ENCODE peak calls at places on chromosomes 6 and 20, in nine cellular contexts. P, B, U, A, I, O, F, L and Y are unnamed samples.

GRCh38 chr20:9021699-9022098 is 47.2 kb upstream of the PLCB4 start:
- DNase-seq in P (peak; percentile 45), B (no peak), U (no peak), A (no peak), I (peak; percentile 75), O (no peak), F (peak; percentile 28), L (no peak), Y (peak; percentile 17)

GRCh38 chr6:165837948-165838745 is 175.1 kb upstream of the PDE10A start:
- DNase-seq in P (no peak), B (no peak), U (no peak), A (no peak), I (no peak), O (no peak), F (no peak), L (no peak), Y (no peak)

GRCh38 chr6:144615870-144616269 is 330.7 kb downstream of the UTRN start:
- DNase-seq in P (no peak), B (no peak), U (no peak), A (no peak), I (no peak), O (no peak), F (no peak), L (no peak), Y (no peak)

GRCh38 chr6:56246941-56247653 is at the start of gene COL21A1:
- DNase-seq in P (peak; percentile 5), B (peak; percentile 57), U (peak; percentile 16), A (peak; percentile 41), I (no peak), O (no peak), F (no peak), L (no peak), Y (no peak)

GRCh38 chr6:134537146-134537555 is 219.2 kb upstream of the SGK1 start:
- DNase-seq in P (peak; percentile 75), B (no peak), U (peak; percentile 95), A (peak; percentile 96), I (no peak), O (no peak), F (peak; percentile 89), L (peak; percentile 65), Y (no peak)

GRCh38 chr6:11225990-11226389 is 6.5 kb downstream of the NEDD9 start:
- DNase-seq in P (no peak), B (no peak), U (no peak), A (no peak), I (no peak), O (no peak), F (no peak), L (no peak), Y (no peak)

GRCh38 chr20:62834967-62835730 is 18.3 kb downstream of the COL9A3 start:
- DNase-seq in P (no peak), B (no peak), U (no peak), A (no peak), I (no peak), O (no peak), F (no peak), L (no peak), Y (no peak)

GRCh38 chr6:34953084-34954025 is 64.3 kb downstream of the ANKS1A start:
- DNase-seq in P (no peak), B (no peak), U (peak; percentile 64), A (peak; percentile 75), I (no peak), O (no peak), F (peak; percentile 39), L (peak; percentile 5), Y (no peak)

GRCh38 chr20:63074631-63075030 is 67.9 kb upstream of the BHLHE23 start:
- DNase-seq in P (no peak), B (no peak), U (no peak), A (no peak), I (no peak), O (no peak), F (no peak), L (no peak), Y (no peak)

GRCh38 chr6:127792616-127793015 is 108.2 kb downstream of the THEMIS start:
- DNase-seq in P (no peak), B (no peak), U (no peak), A (no peak), I (no peak), O (no peak), F (no peak), L (no peak), Y (no peak)

GRCh38 chr20:50252715-50253500 is 62.3 kb downstream of the CEBPB start:
- DNase-seq in P (no peak), B (no peak), U (no peak), A (no peak), I (no peak), O (no peak), F (no peak), L (no peak), Y (no peak)

GRCh38 chr20:30500829-30501440 is 756.5 kb upstream of the DEFB115 start:
- DNase-seq in P (no peak), B (no peak), U (no peak), A (no peak), I (no peak), O (no peak), F (no peak), L (no peak), Y (no peak)

GRCh38 chr6:156686429-156686939 is 90.7 kb upstream of the ARID1B start:
- DNase-seq in P (peak; percentile 70), B (no peak), U (peak; percentile 79), A (peak; percentile 53), I (peak; percentile 43), O (no peak), F (peak; percentile 83), L (peak; percentile 71), Y (peak; percentile 79)

GRCh38 chr6:98039443-98039842 is 756.4 kb upstream of the MMS22L start:
- DNase-seq in P (no peak), B (no peak), U (no peak), A (no peak), I (no peak), O (no peak), F (no peak), L (no peak), Y (no peak)

GRCh38 chr6:120871416-120872261 is 462.6 kb downstream of the TBC1D32 start:
- DNase-seq in P (no peak), B (no peak), U (no peak), A (no peak), I (no peak), O (no peak), F (no peak), L (no peak), Y (peak; percentile 23)

GRCh38 chr6:166277892-166278578 is 30.2 kb downstream of the PRR18 start:
- DNase-seq in P (no peak), B (no peak), U (no peak), A (no peak), I (no peak), O (no peak), F (no peak), L (no peak), Y (no peak)

GRCh38 chr6:29708432-29709177 is 14.6 kb upstream of the HLA-F start:
- DNase-seq in P (no peak), B (no peak), U (no peak), A (no peak), I (no peak), O (peak; percentile 66), F (no peak), L (no peak), Y (no peak)